ENCODE peak calls at places on chromosomes 11 and 22, in six cellular contexts. F, D, V, G, Y and S are unnamed samples. For H3K36me3, the result is how much of the 10 kb centered on the place peaks cover.

GRCh38 chr11:59207988-59208432 is 4.7 kb downstream of the MPEG1 start:
- DNase-seq in F (no peak), D (no peak), V (peak), G (peak), Y (no peak), S (peak)

GRCh38 chr11:134401825-134402809 is 9.9 kb downstream of the B3GAT1 start:
- DNase-seq in F (no peak), D (no peak), V (no peak), G (no peak), Y (no peak), S (no peak)

GRCh38 chr11:132312161-132312560 is 941.7 kb downstream of the NTM start:
- DNase-seq in F (no peak), D (no peak), V (no peak), G (peak), Y (no peak), S (peak)

GRCh38 chr22:40258463-40259046 is 80.8 kb downstream of the TNRC6B start:
- DNase-seq in F (no peak), D (no peak), V (no peak), G (peak), Y (no peak), S (peak)

GRCh38 chr11:128929991-128930390 is 12.7 kb downstream of the TP53AIP1 start:
- DNase-seq in F (no peak), D (no peak), V (no peak), G (peak), Y (no peak), S (no peak)

GRCh38 chr11:70709596-70709995 is 311.3 kb downstream of the CTTN start:
- DNase-seq in F (no peak), D (no peak), V (no peak), G (no peak), Y (no peak), S (no peak)

GRCh38 chr11:19419813-19420212 is 179.1 kb upstream of the E2F8 start:
- DNase-seq in F (no peak), D (no peak), V (no peak), G (no peak), Y (no peak), S (no peak)

GRCh38 chr22:25484498-25484897 is 80.0 kb upstream of the GRK3 start:
- DNase-seq in F (no peak), D (no peak), V (no peak), G (no peak), Y (no peak), S (no peak)

GRCh38 chr11:80331694-80332093 is 890.9 kb upstream of the TENM4 start:
- DNase-seq in F (no peak), D (no peak), V (no peak), G (no peak), Y (no peak), S (no peak)

GRCh38 chr11:75714211-75714610 is 3.4 kb upstream of the MOGAT2 start:
- DNase-seq in F (peak), D (no peak), V (no peak), G (no peak), Y (no peak), S (no peak)

GRCh38 chr11:110092577-110093406 is at the start of gene ZC3H12C:
- DNase-seq in F (peak), D (peak), V (peak), G (peak), Y (peak), S (peak)

GRCh38 chr22:46062232-46062615 is 85.3 kb upstream of the WNT7B start:
- DNase-seq in F (no peak), D (no peak), V (no peak), G (no peak), Y (no peak), S (no peak)

GRCh38 chr22:46061124-46061410 is 84.1 kb upstream of the WNT7B start:
- DNase-seq in F (no peak), D (no peak), V (no peak), G (no peak), Y (no peak), S (no peak)

GRCh38 chr22:46060292-46061123 is 83.5 kb upstream of the WNT7B start:
- DNase-seq in F (no peak), D (no peak), V (no peak), G (no peak), Y (peak), S (no peak)

GRCh38 chr22:46062971-46063631 is 86.1 kb upstream of the WNT7B start:
- DNase-seq in F (peak), D (peak), V (no peak), G (no peak), Y (peak), S (no peak)

DNA sequence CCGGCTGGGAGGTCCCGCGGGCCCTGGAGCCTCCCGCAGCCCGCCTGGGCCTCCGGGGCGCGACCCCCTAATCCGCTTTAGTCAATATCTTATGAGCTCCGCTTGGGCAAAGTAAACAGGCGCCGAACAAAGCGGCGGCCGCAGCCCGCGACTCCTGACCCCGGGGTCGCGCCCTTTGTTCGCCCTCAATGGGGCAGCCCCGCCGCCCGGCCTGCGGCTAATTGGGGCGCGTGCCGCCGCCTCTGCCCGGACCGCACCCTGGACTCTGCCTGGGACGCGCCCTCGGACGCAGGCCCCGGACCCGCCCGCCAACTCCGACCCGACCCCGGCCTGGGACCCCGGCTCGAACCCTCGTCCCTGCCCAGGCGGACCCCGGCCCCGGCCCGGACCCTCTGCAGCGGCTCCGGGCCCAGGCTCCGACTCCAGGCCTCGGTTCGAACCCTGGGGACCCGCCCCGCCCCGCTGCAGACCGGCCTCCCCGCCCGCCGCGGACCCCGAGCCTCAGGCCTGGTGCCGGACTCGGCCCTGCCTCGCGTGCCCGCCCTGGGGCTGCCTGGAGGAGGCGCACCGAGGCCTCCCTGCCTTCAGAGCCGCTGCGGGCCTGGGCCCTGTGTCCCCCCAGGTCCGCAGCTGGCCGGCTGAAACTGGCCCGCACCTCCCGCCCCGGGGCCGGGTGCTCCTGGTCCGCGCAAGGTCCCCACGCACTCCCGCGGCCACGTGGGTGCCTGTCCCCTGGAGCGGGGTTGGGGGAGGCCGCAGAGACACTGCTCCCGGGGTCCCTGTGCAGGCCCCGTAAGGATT is 84.7 kb upstream of the WNT7B start:
- DNase-seq in F (peak), D (no peak), V (peak), G (no peak), Y (peak), S (no peak)
- H3K4me3 ChIP-seq in F (no peak), D (no peak), V (no peak), G (no peak), Y (peak), S (no peak)

GRCh38 chr11:120750647-120751419 is 239.3 kb downstream of the GRIK4 start:
- DNase-seq in F (no peak), D (no peak), V (no peak), G (no peak), Y (no peak), S (no peak)
- TF ChIP-seq CTCF in F (no peak), D (no peak), V (no peak), G (no peak), Y (no peak), S (no peak)

DNA sequence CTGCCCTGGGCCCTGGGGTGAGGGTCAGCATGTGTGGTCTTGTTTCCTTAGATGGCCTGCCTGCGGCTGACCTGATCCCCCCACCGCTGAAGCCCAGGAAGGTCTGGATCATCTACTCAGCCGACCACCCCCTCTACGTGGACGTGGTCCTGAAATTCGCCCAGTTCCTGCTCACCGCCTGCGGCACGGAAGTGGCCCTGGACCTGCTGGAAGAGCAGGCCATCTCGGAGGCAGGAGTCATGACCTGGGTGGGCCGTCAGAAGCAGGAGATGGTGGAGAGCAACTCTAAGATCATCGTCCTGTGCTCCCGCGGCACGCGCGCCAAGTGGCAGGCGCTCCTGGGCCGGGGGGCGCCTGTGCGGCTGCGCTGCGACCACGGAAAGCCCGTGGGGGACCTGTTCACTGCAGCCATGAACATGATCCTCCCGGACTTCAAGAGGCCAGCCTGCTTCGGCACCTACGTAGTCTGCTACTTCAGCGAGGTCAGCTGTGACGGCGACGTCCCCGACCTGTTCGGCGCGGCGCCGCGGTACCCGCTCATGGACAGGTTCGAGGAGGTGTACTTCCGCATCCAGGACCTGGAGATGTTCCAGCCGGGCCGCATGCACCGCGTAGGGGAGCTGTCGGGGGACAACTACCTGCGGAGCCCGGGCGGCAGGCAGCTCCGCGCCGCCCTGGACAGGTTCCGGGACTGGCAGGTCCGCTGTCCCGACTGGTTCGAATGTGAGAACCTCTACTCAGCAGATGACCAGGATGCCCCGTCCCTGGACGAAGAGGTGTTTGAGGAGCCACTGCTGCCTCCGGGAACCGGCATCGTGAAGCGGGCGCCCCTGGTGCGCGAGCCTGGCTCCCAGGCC is 12.7 kb downstream of the TMEM121B start:
- DNase-seq in F (no peak), D (no peak), V (no peak), G (no peak), Y (no peak), S (no peak)
- H3K36me3 ChIP-seq in F (under half), D (under half), V (half or more), G (under half), Y (under half), S (under half)

DNA sequence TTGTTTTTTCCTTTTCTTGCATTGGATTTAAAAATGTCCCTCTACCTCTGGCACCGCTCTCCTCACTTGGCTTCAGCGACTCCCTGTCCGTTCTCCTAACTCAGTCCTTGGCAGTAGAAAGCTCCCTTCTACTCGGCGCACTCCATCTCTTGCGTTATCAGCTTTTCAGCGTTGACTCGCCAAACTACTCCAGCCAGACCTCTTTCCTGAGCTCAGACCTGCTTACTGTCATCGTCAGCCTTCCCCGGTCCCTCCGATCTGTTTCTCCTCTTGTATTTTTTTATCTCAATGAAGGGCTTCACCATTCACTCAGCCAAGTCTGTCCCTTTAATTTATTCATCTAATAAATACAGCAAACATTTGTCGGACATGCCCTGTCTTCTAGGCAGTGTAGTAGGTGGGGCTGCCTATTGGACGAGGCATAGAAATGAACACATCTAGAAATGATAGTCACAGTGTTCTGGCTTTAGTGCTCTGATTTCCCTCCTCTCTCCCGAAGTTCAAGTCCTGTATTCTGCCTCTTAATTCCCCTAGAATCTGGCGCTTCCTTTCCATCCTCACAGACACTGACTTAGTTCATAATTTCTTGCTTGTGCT is 858 bp downstream of the CEP164 start:
- DNase-seq in F (no peak), D (peak), V (peak), G (peak), Y (peak), S (no peak)
- H3K4me3 ChIP-seq in F (peak), D (peak), V (peak), G (peak), Y (peak), S (peak)